ENCODE peak calls at places on chromosome 3, in six cellular contexts. One of them, this sample, is unnamed. For H3K36me3 and H3K4me1, the result is how much of the 10 kb centered on the place peaks cover.

GRCh38 chr3:83498617-83499016 is 1460.2 kb upstream of the CADM2 start:
- DNase-seq in SJCRH30: no peak
- DNase-seq in esophagus muscularis mucosa: no peak
- DNase-seq in PC-9: peak
- DNase-seq in colonic mucosa: no peak
- DNase-seq in CD8-positive, alpha-beta T cell: no peak
- DNase-seq in this sample: no peak

GRCh38 chr3:8762607-8763377 is 6.6 kb downstream of the OXTR start:
- DNase-seq in CD8-positive, alpha-beta T cell: no peak
- DNase-seq in esophagus muscularis mucosa: no peak
- DNase-seq in PC-9: no peak
- DNase-seq in colonic mucosa: no peak
- DNase-seq in SJCRH30: no peak
- DNase-seq in this sample: no peak

GRCh38 chr3:9316881-9317341 is 45.9 kb upstream of the THUMPD3 start:
- DNase-seq in colonic mucosa: peak
- DNase-seq in PC-9: no peak
- DNase-seq in esophagus muscularis mucosa: no peak
- DNase-seq in CD8-positive, alpha-beta T cell: no peak
- DNase-seq in SJCRH30: peak
- DNase-seq in this sample: peak

GRCh38 chr3:142576792-142577191 is 1.7 kb downstream of the ATR start:
- DNase-seq in colonic mucosa: no peak
- DNase-seq in CD8-positive, alpha-beta T cell: no peak
- DNase-seq in SJCRH30: no peak
- DNase-seq in PC-9: no peak
- DNase-seq in esophagus muscularis mucosa: no peak
- DNase-seq in this sample: no peak

GRCh38 chr3:127953636-127954035 is 38.6 kb downstream of the KBTBD12 start:
- DNase-seq in SJCRH30: no peak
- DNase-seq in CD8-positive, alpha-beta T cell: no peak
- DNase-seq in esophagus muscularis mucosa: no peak
- DNase-seq in colonic mucosa: no peak
- DNase-seq in PC-9: peak
- DNase-seq in this sample: no peak

GRCh38 chr3:40124918-40125317 is 184.6 kb upstream of the EIF1B start:
- DNase-seq in SJCRH30: no peak
- DNase-seq in colonic mucosa: no peak
- DNase-seq in PC-9: no peak
- DNase-seq in CD8-positive, alpha-beta T cell: no peak
- DNase-seq in esophagus muscularis mucosa: no peak
- DNase-seq in this sample: no peak

GRCh38 chr3:126677862-126678549 is 23.1 kb upstream of the TXNRD3 start:
- DNase-seq in colonic mucosa: no peak
- DNase-seq in esophagus muscularis mucosa: peak
- DNase-seq in PC-9: no peak
- DNase-seq in CD8-positive, alpha-beta T cell: no peak
- DNase-seq in SJCRH30: no peak
- DNase-seq in this sample: no peak

GRCh38 chr3:71421820-71422566 is 161.5 kb downstream of the FOXP1 start:
- DNase-seq in esophagus muscularis mucosa: no peak
- DNase-seq in colonic mucosa: no peak
- DNase-seq in SJCRH30: no peak
- DNase-seq in CD8-positive, alpha-beta T cell: peak
- DNase-seq in PC-9: no peak
- DNase-seq in this sample: no peak

GRCh38 chr3:176927280-176927679 is 270.0 kb downstream of the TBL1XR1 start:
- DNase-seq in CD8-positive, alpha-beta T cell: no peak
- DNase-seq in PC-9: no peak
- DNase-seq in SJCRH30: no peak
- DNase-seq in esophagus muscularis mucosa: no peak
- DNase-seq in colonic mucosa: no peak
- DNase-seq in this sample: no peak

GRCh38 chr3:132749786-132750185 is 27.6 kb upstream of the NPHP3 start:
- DNase-seq in PC-9: no peak
- DNase-seq in colonic mucosa: no peak
- DNase-seq in esophagus muscularis mucosa: no peak
- DNase-seq in CD8-positive, alpha-beta T cell: no peak
- DNase-seq in SJCRH30: no peak
- DNase-seq in this sample: no peak

GRCh38 chr3:151593923-151594322 is 133.1 kb upstream of the IGSF10 start:
- DNase-seq in esophagus muscularis mucosa: no peak
- DNase-seq in PC-9: no peak
- DNase-seq in colonic mucosa: no peak
- DNase-seq in SJCRH30: no peak
- DNase-seq in CD8-positive, alpha-beta T cell: no peak
- DNase-seq in this sample: peak

GRCh38 chr3:195356151-195357086 is 85.5 kb upstream of the XXYLT1 start:
- DNase-seq in esophagus muscularis mucosa: no peak
- DNase-seq in CD8-positive, alpha-beta T cell: no peak
- DNase-seq in PC-9: no peak
- DNase-seq in SJCRH30: no peak
- DNase-seq in colonic mucosa: no peak
- DNase-seq in this sample: no peak

GRCh38 chr3:5005367-5005766 is 26.1 kb downstream of the BHLHE40 start:
- DNase-seq in SJCRH30: no peak
- DNase-seq in esophagus muscularis mucosa: no peak
- DNase-seq in PC-9: no peak
- DNase-seq in colonic mucosa: no peak
- DNase-seq in CD8-positive, alpha-beta T cell: no peak
- DNase-seq in this sample: no peak

GRCh38 chr3:45906681-45907220 is 20.4 kb downstream of the CCR9 start:
- DNase-seq in CD8-positive, alpha-beta T cell: no peak
- DNase-seq in esophagus muscularis mucosa: no peak
- DNase-seq in SJCRH30: peak
- DNase-seq in colonic mucosa: no peak
- DNase-seq in PC-9: no peak
- DNase-seq in this sample: no peak

GRCh38 chr3:123105201-123106189 is 38.7 kb downstream of the PDIA5 start:
- DNase-seq in CD8-positive, alpha-beta T cell: no peak
- DNase-seq in SJCRH30: no peak
- DNase-seq in esophagus muscularis mucosa: no peak
- DNase-seq in colonic mucosa: no peak
- DNase-seq in PC-9: no peak
- DNase-seq in this sample: no peak

GRCh38 chr3:178712247-178712646 is 176.0 kb downstream of the KCNMB2 start:
- DNase-seq in CD8-positive, alpha-beta T cell: no peak
- DNase-seq in esophagus muscularis mucosa: no peak
- DNase-seq in SJCRH30: no peak
- DNase-seq in PC-9: no peak
- DNase-seq in colonic mucosa: no peak
- DNase-seq in this sample: no peak

GRCh38 chr3:131231710-131232348 is 149.7 kb upstream of the NUDT16 start:
- DNase-seq in SJCRH30: peak
- DNase-seq in esophagus muscularis mucosa: no peak
- DNase-seq in colonic mucosa: no peak
- DNase-seq in PC-9: no peak
- DNase-seq in CD8-positive, alpha-beta T cell: no peak
- DNase-seq in this sample: no peak

GRCh38 chr3:83218383-83219200 is 1457.1 kb upstream of the GBE1 start:
- DNase-seq in colonic mucosa: no peak
- DNase-seq in CD8-positive, alpha-beta T cell: no peak
- DNase-seq in PC-9: no peak
- DNase-seq in esophagus muscularis mucosa: no peak
- DNase-seq in SJCRH30: no peak
- DNase-seq in this sample: no peak

GRCh38 chr3:8313591-8314298 is 187.9 kb upstream of the LMCD1 start:
- DNase-seq in colonic mucosa: no peak
- DNase-seq in esophagus muscularis mucosa: no peak
- DNase-seq in PC-9: no peak
- DNase-seq in SJCRH30: no peak
- DNase-seq in CD8-positive, alpha-beta T cell: no peak
- DNase-seq in this sample: no peak

GRCh38 chr3:154430014-154430413 is at the start of gene GPR149:
- DNase-seq in SJCRH30: no peak
- DNase-seq in CD8-positive, alpha-beta T cell: no peak
- DNase-seq in colonic mucosa: no peak
- DNase-seq in PC-9: no peak
- DNase-seq in esophagus muscularis mucosa: no peak
- DNase-seq in this sample: no peak

GRCh38 chr3:11363732-11364131 is 91.5 kb downstream of the ATG7 start:
- DNase-seq in colonic mucosa: no peak
- DNase-seq in PC-9: no peak
- DNase-seq in SJCRH30: no peak
- DNase-seq in CD8-positive, alpha-beta T cell: no peak
- DNase-seq in esophagus muscularis mucosa: no peak
- DNase-seq in this sample: no peak

GRCh38 chr3:157077565-157077991 is 82.4 kb downstream of the CCNL1 start:
- DNase-seq in colonic mucosa: peak
- DNase-seq in CD8-positive, alpha-beta T cell: no peak
- DNase-seq in SJCRH30: peak
- DNase-seq in PC-9: no peak
- DNase-seq in esophagus muscularis mucosa: peak
- DNase-seq in this sample: no peak

GRCh38 chr3:108472011-108472591 is 38.3 kb downstream of the MYH15 start:
- DNase-seq in CD8-positive, alpha-beta T cell: no peak
- DNase-seq in colonic mucosa: peak
- DNase-seq in esophagus muscularis mucosa: no peak
- DNase-seq in PC-9: peak
- DNase-seq in SJCRH30: no peak
- DNase-seq in this sample: peak

GRCh38 chr3:119322523-119323400 is 28.6 kb downstream of the ARHGAP31 start:
- DNase-seq in colonic mucosa: peak
- DNase-seq in SJCRH30: peak
- DNase-seq in PC-9: peak
- DNase-seq in esophagus muscularis mucosa: peak
- DNase-seq in CD8-positive, alpha-beta T cell: peak
- DNase-seq in this sample: peak

GRCh38 chr3:129625071-129625874 is 18.8 kb upstream of the PLXND1 start:
- DNase-seq in colonic mucosa: peak
- DNase-seq in SJCRH30: peak
- DNase-seq in esophagus muscularis mucosa: no peak
- DNase-seq in PC-9: no peak
- DNase-seq in CD8-positive, alpha-beta T cell: no peak
- DNase-seq in this sample: peak

GRCh38 chr3:60835796-60836195 is 415.5 kb downstream of the FHIT start:
- DNase-seq in esophagus muscularis mucosa: no peak
- DNase-seq in SJCRH30: no peak
- DNase-seq in PC-9: no peak
- DNase-seq in CD8-positive, alpha-beta T cell: no peak
- DNase-seq in colonic mucosa: no peak
- DNase-seq in this sample: no peak

GRCh38 chr3:180036092-180036677 is 552 bp downstream of the PEX5L start:
- DNase-seq in esophagus muscularis mucosa: no peak
- DNase-seq in PC-9: no peak
- DNase-seq in SJCRH30: no peak
- DNase-seq in colonic mucosa: no peak
- DNase-seq in CD8-positive, alpha-beta T cell: no peak
- DNase-seq in this sample: no peak

GRCh38 chr3:172330413-172330812 is 117.8 kb downstream of the GHSR start:
- DNase-seq in esophagus muscularis mucosa: no peak
- DNase-seq in PC-9: no peak
- DNase-seq in SJCRH30: no peak
- DNase-seq in CD8-positive, alpha-beta T cell: no peak
- DNase-seq in colonic mucosa: no peak
- DNase-seq in this sample: no peak
- H3K36me3 ChIP-seq in esophagus muscularis mucosa: under half
- H3K36me3 ChIP-seq in PC-9: half or more
- H3K36me3 ChIP-seq in SJCRH30: half or more
- H3K36me3 ChIP-seq in CD8-positive, alpha-beta T cell: under half
- H3K36me3 ChIP-seq in colonic mucosa: under half
- H3K36me3 ChIP-seq in this sample: half or more

GRCh38 chr3:50158747-50159146 is 3.6 kb downstream of the SEMA3F start:
- DNase-seq in CD8-positive, alpha-beta T cell: no peak
- DNase-seq in SJCRH30: no peak
- DNase-seq in colonic mucosa: no peak
- DNase-seq in esophagus muscularis mucosa: no peak
- DNase-seq in PC-9: no peak
- DNase-seq in this sample: no peak

GRCh38 chr3:50160561-50160983 is 5.4 kb downstream of the SEMA3F start:
- DNase-seq in PC-9: no peak
- DNase-seq in CD8-positive, alpha-beta T cell: no peak
- DNase-seq in SJCRH30: no peak
- DNase-seq in esophagus muscularis mucosa: no peak
- DNase-seq in colonic mucosa: no peak
- DNase-seq in this sample: no peak

GRCh38 chr3:50163572-50163971 is 8.4 kb downstream of the SEMA3F start:
- DNase-seq in colonic mucosa: no peak
- DNase-seq in CD8-positive, alpha-beta T cell: no peak
- DNase-seq in esophagus muscularis mucosa: no peak
- DNase-seq in PC-9: no peak
- DNase-seq in SJCRH30: no peak
- DNase-seq in this sample: no peak

GRCh38 chr3:50162034-50162883 is 7.1 kb downstream of the SEMA3F start:
- DNase-seq in SJCRH30: no peak
- DNase-seq in esophagus muscularis mucosa: no peak
- DNase-seq in CD8-positive, alpha-beta T cell: no peak
- DNase-seq in PC-9: no peak
- DNase-seq in colonic mucosa: no peak
- DNase-seq in this sample: no peak

DNA sequence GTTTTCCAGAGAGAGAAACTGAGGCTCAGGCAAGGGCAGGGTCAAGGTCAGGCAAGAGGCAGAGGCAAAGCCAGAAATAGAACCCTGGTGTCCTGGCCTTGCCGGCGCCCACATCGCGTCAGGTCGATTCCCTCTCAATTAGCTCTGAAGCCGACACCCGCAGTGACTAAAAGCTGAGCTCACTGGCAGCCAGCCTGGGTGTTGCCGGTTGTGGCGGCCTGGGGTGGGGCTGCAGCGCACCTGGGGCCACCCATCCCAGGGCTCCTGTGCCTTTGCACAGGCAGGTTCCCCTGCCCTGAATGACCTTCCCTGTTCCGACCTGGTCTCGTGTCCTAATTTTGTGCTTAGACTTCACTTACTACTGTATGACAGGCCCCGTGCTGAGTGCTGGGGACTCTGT is 6.2 kb downstream of the SEMA3F start:
- DNase-seq in esophagus muscularis mucosa: no peak
- DNase-seq in colonic mucosa: peak
- DNase-seq in CD8-positive, alpha-beta T cell: no peak
- DNase-seq in PC-9: no peak
- DNase-seq in SJCRH30: no peak
- DNase-seq in this sample: no peak
- H3K4me1 ChIP-seq in esophagus muscularis mucosa: half or more
- H3K4me1 ChIP-seq in colonic mucosa: under half
- H3K4me1 ChIP-seq in CD8-positive, alpha-beta T cell: under half
- H3K4me1 ChIP-seq in PC-9: under half
- H3K4me1 ChIP-seq in SJCRH30: under half
- H3K4me1 ChIP-seq in this sample: under half

DNA sequence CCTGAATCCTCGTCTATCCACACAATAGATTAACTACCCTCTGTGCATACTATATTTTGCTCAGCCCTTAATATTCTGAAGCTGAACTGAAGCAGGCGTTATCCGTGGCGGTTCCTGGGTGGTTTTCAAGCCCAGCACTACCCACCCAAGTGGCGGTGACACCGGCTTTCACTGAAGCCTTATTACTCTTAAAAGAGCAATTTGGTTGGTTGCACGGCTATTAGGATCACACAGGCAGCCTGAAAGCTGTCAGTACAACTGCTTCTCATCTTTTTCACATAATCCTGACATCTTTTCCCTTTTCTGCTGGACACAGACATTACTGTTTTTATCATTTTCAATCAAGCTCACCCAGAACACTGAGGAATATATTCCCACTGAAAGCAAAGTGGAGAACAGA is 525.3 kb upstream of the ZNF717 start:
- DNase-seq in colonic mucosa: no peak
- DNase-seq in PC-9: no peak
- DNase-seq in SJCRH30: peak
- DNase-seq in esophagus muscularis mucosa: no peak
- DNase-seq in CD8-positive, alpha-beta T cell: no peak
- DNase-seq in this sample: no peak
- H3K4me3 ChIP-seq in colonic mucosa: no peak
- H3K4me3 ChIP-seq in PC-9: no peak
- H3K4me3 ChIP-seq in SJCRH30: peak
- H3K4me3 ChIP-seq in esophagus muscularis mucosa: no peak
- H3K4me3 ChIP-seq in CD8-positive, alpha-beta T cell: no peak
- H3K4me3 ChIP-seq in this sample: no peak

GRCh38 chr3:47899495-47900108 is 96.7 kb downstream of the DHX30 start:
- DNase-seq in PC-9: no peak
- DNase-seq in colonic mucosa: no peak
- DNase-seq in esophagus muscularis mucosa: no peak
- DNase-seq in CD8-positive, alpha-beta T cell: no peak
- DNase-seq in SJCRH30: no peak
- DNase-seq in this sample: no peak
- H3K36me3 ChIP-seq in PC-9: under half
- H3K36me3 ChIP-seq in colonic mucosa: under half
- H3K36me3 ChIP-seq in esophagus muscularis mucosa: under half
- H3K36me3 ChIP-seq in CD8-positive, alpha-beta T cell: under half
- H3K36me3 ChIP-seq in SJCRH30: under half
- H3K36me3 ChIP-seq in this sample: under half

This sample was measured in SJSA1.